ENCODE peak calls at places on chromosome 21, in five cellular contexts. One of them, this sample, is unnamed.

GRCh38 chr21:31103163-31103562 is 64.9 kb upstream of the KRTAP19-8 start:
- DNase-seq in K562: no peak
- DNase-seq in HepG2: no peak
- DNase-seq in SK-N-SH: no peak
- DNase-seq in GM12878: no peak
- DNase-seq in this sample: no peak

GRCh38 chr21:44513389-44514217 is 26.4 kb downstream of the KRTAP10-1 start:
- DNase-seq in K562: no peak
- DNase-seq in HepG2: no peak
- DNase-seq in SK-N-SH: no peak
- DNase-seq in GM12878: no peak
- DNase-seq in this sample: no peak

GRCh38 chr21:26732442-26733221 is 112.6 kb downstream of the ADAMTS1 start:
- DNase-seq in K562: no peak
- DNase-seq in HepG2: peak; percentile 6
- DNase-seq in SK-N-SH: peak; percentile 14
- DNase-seq in GM12878: no peak
- DNase-seq in this sample: peak; percentile 57

GRCh38 chr21:42031816-42032215 is 21.7 kb upstream of the ZBTB21 start:
- DNase-seq in K562: no peak
- DNase-seq in HepG2: no peak
- DNase-seq in SK-N-SH: no peak
- DNase-seq in GM12878: no peak
- DNase-seq in this sample: no peak

GRCh38 chr21:26064506-26064905 is 106.1 kb downstream of the APP start:
- DNase-seq in K562: no peak
- DNase-seq in HepG2: no peak
- DNase-seq in SK-N-SH: no peak
- DNase-seq in GM12878: no peak
- DNase-seq in this sample: no peak

GRCh38 chr21:42851812-42852665 is 27.3 kb downstream of the WDR4 start:
- DNase-seq in K562: no peak
- DNase-seq in HepG2: no peak
- DNase-seq in SK-N-SH: no peak
- DNase-seq in GM12878: no peak
- DNase-seq in this sample: no peak

GRCh38 chr21:35020902-35021301 is 28.2 kb downstream of the RUNX1 start:
- DNase-seq in K562: no peak
- DNase-seq in HepG2: no peak
- DNase-seq in SK-N-SH: no peak
- DNase-seq in GM12878: no peak
- DNase-seq in this sample: peak; percentile 49

GRCh38 chr21:41581592-41582228 is 73.8 kb upstream of the TMPRSS2 start:
- DNase-seq in K562: no peak
- DNase-seq in HepG2: no peak
- DNase-seq in SK-N-SH: no peak
- DNase-seq in GM12878: no peak
- DNase-seq in this sample: no peak

GRCh38 chr21:26332873-26333272 is 162.3 kb upstream of the APP start:
- DNase-seq in K562: no peak
- DNase-seq in HepG2: no peak
- DNase-seq in SK-N-SH: no peak
- DNase-seq in GM12878: no peak
- DNase-seq in this sample: no peak

GRCh38 chr21:41610042-41610839 is 102.3 kb upstream of the TMPRSS2 start:
- DNase-seq in K562: peak; percentile 74
- DNase-seq in HepG2: peak; percentile 60
- DNase-seq in SK-N-SH: peak; percentile 70
- DNase-seq in GM12878: no peak
- DNase-seq in this sample: peak; percentile 64

GRCh38 chr21:44780140-44780508 is 21.5 kb downstream of the UBE2G2 start:
- DNase-seq in K562: no peak
- DNase-seq in HepG2: no peak
- DNase-seq in SK-N-SH: no peak
- DNase-seq in GM12878: no peak
- DNase-seq in this sample: no peak

GRCh38 chr21:15848632-15849031 is 118.8 kb downstream of the USP25 start:
- DNase-seq in K562: no peak
- DNase-seq in HepG2: no peak
- DNase-seq in SK-N-SH: no peak
- DNase-seq in GM12878: no peak
- DNase-seq in this sample: peak; percentile 76

DNA sequence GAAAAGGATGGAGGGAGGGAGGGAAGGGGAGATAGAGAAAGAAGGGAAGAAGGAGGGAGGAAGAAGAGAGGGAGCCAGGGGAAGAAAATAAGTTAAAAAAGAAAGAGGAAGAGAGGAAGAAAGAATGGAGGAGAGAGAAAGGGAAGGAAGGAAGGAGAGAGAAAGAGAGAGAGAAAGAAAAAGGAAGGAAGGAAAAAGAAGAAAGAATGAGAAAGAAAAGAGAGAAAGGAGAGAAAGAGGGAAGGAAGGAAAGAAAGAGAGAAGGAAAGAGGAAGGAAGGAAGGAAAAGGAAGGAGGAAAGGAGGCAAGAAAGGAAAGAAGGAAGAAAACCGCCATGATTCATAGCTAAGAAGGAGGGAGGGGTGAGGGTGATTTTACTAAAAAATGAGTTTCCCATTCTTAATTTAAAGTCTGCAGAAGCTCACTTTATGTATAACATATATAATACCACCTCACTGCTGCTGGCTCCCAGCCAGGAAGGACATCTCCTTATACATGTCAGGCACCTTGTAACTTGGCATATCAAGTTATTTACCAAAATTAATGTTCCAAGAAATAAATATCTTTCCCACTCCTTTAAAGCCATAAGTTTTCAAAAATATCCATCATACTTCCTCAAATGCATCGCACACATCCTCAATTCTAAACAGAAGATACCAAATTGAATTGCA is 46.0 kb upstream of the OLIG2 start:
- DNase-seq in K562: no peak
- DNase-seq in HepG2: no peak
- DNase-seq in SK-N-SH: no peak
- DNase-seq in GM12878: no peak
- DNase-seq in this sample: no peak
- TF ChIP-seq MXI1 in K562: no peak
- TF ChIP-seq MXI1 in HepG2: no peak
- TF ChIP-seq MXI1 in SK-N-SH: no peak
- TF ChIP-seq MXI1 in GM12878: no peak
- TF ChIP-seq MXI1 in this sample: no peak

DNA sequence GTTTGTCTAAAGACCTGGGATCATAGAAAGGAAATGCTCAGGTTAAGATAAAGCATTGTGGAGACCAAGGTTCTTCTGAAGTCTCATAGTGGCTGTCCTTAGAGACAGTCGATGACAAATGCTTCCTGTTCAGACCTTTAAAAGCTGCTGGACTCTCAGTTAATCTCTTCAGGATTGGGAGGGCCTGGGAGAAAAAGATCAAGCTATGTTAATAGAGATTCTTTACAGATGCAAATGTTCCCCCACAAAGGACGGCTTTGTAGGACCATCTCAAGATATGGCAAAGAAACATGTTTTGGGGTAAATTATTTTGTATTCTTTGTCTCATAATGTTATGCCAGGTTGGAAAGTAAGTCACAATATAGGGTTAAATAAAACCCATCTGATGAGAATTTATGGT is 124.6 kb upstream of the COL6A1 start:
- DNase-seq in K562: no peak
- DNase-seq in HepG2: no peak
- DNase-seq in SK-N-SH: no peak
- DNase-seq in GM12878: no peak
- DNase-seq in this sample: no peak
- TF ChIP-seq MXI1 in K562: no peak
- TF ChIP-seq MXI1 in HepG2: no peak
- TF ChIP-seq MXI1 in SK-N-SH: no peak
- TF ChIP-seq MXI1 in GM12878: no peak
- TF ChIP-seq MXI1 in this sample: no peak

DNA sequence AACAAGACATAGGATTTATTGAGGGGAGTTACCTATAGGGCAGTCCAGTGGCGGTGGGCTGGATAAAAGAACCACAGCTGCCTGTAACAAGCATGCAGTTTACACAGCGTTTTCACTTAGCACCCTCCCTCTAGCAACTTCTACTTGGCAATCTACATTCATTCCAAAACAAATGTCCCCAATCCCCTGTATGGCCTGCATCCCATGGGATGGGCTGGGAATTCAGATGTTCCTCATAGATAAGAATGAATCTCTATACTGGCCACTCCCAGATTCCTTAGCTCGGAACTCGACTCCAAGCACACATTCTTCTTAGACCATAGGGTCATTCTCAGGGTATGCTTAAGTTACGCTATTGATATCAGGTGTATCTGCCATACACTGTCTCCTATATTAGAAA is 33.3 kb downstream of the PCP4 start:
- DNase-seq in K562: no peak
- DNase-seq in HepG2: no peak
- DNase-seq in SK-N-SH: no peak
- DNase-seq in GM12878: no peak
- DNase-seq in this sample: no peak
- TF ChIP-seq MXI1 in K562: no peak
- TF ChIP-seq MXI1 in HepG2: no peak
- TF ChIP-seq MXI1 in SK-N-SH: no peak
- TF ChIP-seq MXI1 in GM12878: no peak
- TF ChIP-seq MXI1 in this sample: no peak

DNA sequence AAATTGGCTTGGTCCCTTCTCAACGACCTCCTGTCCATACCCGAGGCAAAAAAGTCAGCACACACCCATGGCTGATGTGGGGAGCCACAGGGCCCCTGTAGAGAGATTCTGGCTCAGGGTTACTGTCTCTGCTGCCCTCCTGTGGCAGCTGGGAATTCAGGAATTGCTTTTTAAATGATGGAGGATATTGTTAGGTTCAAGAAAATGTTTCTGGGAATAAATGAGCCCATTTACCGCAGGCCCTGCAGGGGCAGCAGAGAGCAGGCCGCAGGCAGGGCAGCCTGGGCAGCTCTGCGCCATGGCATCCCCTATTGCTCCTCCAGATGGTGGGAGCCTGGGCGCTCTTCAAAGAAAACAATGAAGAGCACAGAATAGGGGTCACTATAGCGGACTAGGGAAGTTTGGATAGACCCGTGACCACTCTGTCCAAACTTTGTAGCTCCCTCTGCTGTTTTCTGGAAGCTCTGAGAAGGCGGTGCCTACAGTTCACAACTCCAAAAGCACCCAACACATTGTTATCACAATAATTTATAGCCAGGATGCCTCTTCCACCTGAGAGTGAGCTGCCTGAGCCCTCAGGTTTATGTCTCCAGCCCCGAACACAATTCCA is 201.1 kb downstream of the BACH1 start:
- DNase-seq in K562: peak; percentile 64
- DNase-seq in HepG2: peak; percentile 50
- DNase-seq in SK-N-SH: peak; percentile 43
- DNase-seq in GM12878: no peak
- DNase-seq in this sample: no peak
- TF ChIP-seq MXI1 in K562: no peak
- TF ChIP-seq MXI1 in HepG2: no peak
- TF ChIP-seq MXI1 in SK-N-SH: no peak
- TF ChIP-seq MXI1 in GM12878: no peak
- TF ChIP-seq MXI1 in this sample: no peak

GRCh38 chr21:17660862-17661261 is 48.2 kb upstream of the BTG3 start:
- DNase-seq in K562: no peak
- DNase-seq in HepG2: no peak
- DNase-seq in SK-N-SH: no peak
- DNase-seq in GM12878: no peak
- DNase-seq in this sample: no peak

GRCh38 chr21:17658931-17659330 is 46.2 kb upstream of the BTG3 start:
- DNase-seq in K562: no peak
- DNase-seq in HepG2: no peak
- DNase-seq in SK-N-SH: no peak
- DNase-seq in GM12878: no peak
- DNase-seq in this sample: no peak

GRCh38 chr21:17660449-17660848 is 47.7 kb upstream of the BTG3 start:
- DNase-seq in K562: no peak
- DNase-seq in HepG2: no peak
- DNase-seq in SK-N-SH: no peak
- DNase-seq in GM12878: no peak
- DNase-seq in this sample: no peak
- TF ChIP-seq MXI1 in K562: no peak
- TF ChIP-seq MXI1 in HepG2: no peak
- TF ChIP-seq MXI1 in SK-N-SH: no peak
- TF ChIP-seq MXI1 in GM12878: no peak
- TF ChIP-seq MXI1 in this sample: no peak

GRCh38 chr21:37364722-37365121 is 1.9 kb upstream of the DYRK1A start:
- DNase-seq in K562: peak; percentile 32
- DNase-seq in HepG2: no peak
- DNase-seq in SK-N-SH: no peak
- DNase-seq in GM12878: no peak
- DNase-seq in this sample: no peak
- TF ChIP-seq MXI1 in K562: no peak
- TF ChIP-seq MXI1 in HepG2: no peak
- TF ChIP-seq MXI1 in SK-N-SH: no peak
- TF ChIP-seq MXI1 in GM12878: no peak
- TF ChIP-seq MXI1 in this sample: no peak

DNA sequence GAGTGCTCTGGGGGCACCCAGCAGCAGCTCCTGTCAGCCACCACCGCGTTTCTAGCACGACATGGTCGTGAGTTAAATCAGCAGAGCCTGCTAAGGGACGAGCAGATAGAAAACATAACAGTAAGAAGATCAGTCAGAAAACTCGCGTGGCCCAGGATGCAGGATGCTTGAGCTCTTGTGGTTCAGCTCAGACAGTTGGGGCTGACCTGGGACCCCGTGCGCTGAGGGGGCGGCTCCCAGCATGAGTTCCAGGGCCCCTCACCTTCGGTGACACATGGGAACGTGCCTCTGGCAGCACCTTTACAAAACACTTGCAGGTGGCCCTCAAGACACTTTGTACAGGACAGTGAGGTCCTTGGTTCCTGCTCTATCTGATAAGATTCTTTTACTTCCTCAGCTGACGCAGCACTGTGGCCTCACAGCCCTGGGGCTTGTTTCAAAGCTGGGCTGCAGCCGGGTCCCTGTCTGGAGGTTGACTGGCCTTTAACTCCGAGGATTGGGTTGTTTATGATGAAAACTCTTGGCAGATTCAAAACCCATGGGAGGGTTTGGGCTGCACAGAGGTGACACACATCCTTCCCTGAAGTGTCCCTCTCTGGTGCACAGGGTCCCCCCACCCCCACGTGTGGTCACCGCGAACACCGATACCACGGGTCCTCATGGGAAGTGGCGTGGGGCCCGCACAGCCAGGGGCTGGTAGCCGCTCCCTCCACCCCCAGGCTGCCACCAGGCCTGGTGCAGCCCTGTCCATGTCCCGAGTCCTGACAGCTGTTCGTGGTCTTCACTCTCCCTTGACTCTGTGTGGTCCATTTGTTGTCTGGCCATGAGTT is 65.3 kb upstream of the COL6A1 start:
- DNase-seq in K562: no peak
- DNase-seq in HepG2: no peak
- DNase-seq in SK-N-SH: no peak
- DNase-seq in GM12878: no peak
- DNase-seq in this sample: no peak
- TF ChIP-seq MXI1 in K562: no peak
- TF ChIP-seq MXI1 in HepG2: no peak
- TF ChIP-seq MXI1 in SK-N-SH: no peak
- TF ChIP-seq MXI1 in GM12878: no peak
- TF ChIP-seq MXI1 in this sample: no peak

This sample was measured in IMR-90.